ENCODE peak calls at places on chromosomes 13 and 19, in seven cellular contexts. S is breast epithelium, E is stomach, U is suprapubic skin, C is vagina, K is GM12892, G is tibial nerve. P is an unnamed sample.

GRCh38 chr19:45293682-45294081 is 29.0 kb downstream of the CKM start:
- DNase-seq in U (no peak), E (no peak), G (no peak), K (no peak), S (no peak), C (no peak), P (no peak)

GRCh38 chr13:42968906-42969305 is 23.1 kb downstream of the EPSTI1 start:
- DNase-seq in U (no peak), K (no peak), G (no peak), C (no peak), S (peak), E (peak), P (no peak)

GRCh38 chr19:51325161-51325979 is 13.9 kb downstream of the IGLON5 start:
- DNase-seq in G (no peak), S (no peak), E (no peak), K (no peak), U (no peak), C (no peak), P (no peak)

GRCh38 chr19:29696045-29696682 is 18.9 kb downstream of the C19orf12 start:
- DNase-seq in C (peak), G (no peak), K (no peak), S (no peak), U (no peak), E (no peak), P (no peak)

GRCh38 chr19:55350620-55351315 is 3.8 kb downstream of the COX6B2 start:
- DNase-seq in G (no peak), C (no peak), K (no peak), E (no peak), U (no peak), S (no peak), P (no peak)

GRCh38 chr19:29404951-29405727 is 120.7 kb upstream of the VSTM2B start:
- DNase-seq in E (no peak), G (no peak), K (no peak), C (no peak), S (no peak), U (no peak), P (no peak)

GRCh38 chr13:75585153-75585552 is 35.6 kb downstream of the UCHL3 start:
- DNase-seq in K (no peak), S (no peak), U (no peak), E (no peak), G (no peak), C (no peak), P (no peak)

GRCh38 chr13:114025432-114026127 is 51.7 kb upstream of the C13orf46 start:
- DNase-seq in G (no peak), C (no peak), E (no peak), S (no peak), U (no peak), K (no peak), P (no peak)

GRCh38 chr13:39253774-39254173 is 215.5 kb downstream of the NHLRC3 start:
- DNase-seq in E (no peak), C (no peak), U (no peak), G (no peak), S (no peak), K (no peak), P (no peak)

GRCh38 chr13:75432045-75432444 is 49.9 kb downstream of the TBC1D4 start:
- DNase-seq in K (no peak), U (no peak), E (no peak), G (no peak), C (no peak), S (no peak), P (no peak)

GRCh38 chr19:42270346-42271044 is 1.4 kb downstream of the CIC start:
- DNase-seq in U (peak), G (peak), K (peak), S (no peak), E (peak), C (no peak), P (peak)

GRCh38 chr19:35703343-35703742 is 1.0 kb upstream of the ZBTB32 start:
- DNase-seq in C (no peak), E (no peak), K (no peak), S (no peak), G (no peak), U (no peak), P (no peak)

GRCh38 chr19:1163934-1164683 is 10.0 kb downstream of the SBNO2 start:
- DNase-seq in K (no peak), U (peak), S (no peak), E (no peak), C (no peak), G (no peak), P (no peak)

GRCh38 chr19:46489445-46490272 is 6.0 kb downstream of the PNMA8B start:
- DNase-seq in E (peak), G (peak), U (peak), S (no peak), K (no peak), C (no peak), P (no peak)

GRCh38 chr13:70253411-70253810 is 145.2 kb upstream of the KLHL1 start:
- DNase-seq in S (no peak), U (no peak), C (no peak), G (no peak), K (no peak), E (no peak), P (no peak)

GRCh38 chr19:31461814-31462539 is 112.7 kb upstream of the TSHZ3 start:
- DNase-seq in K (no peak), C (no peak), U (no peak), S (no peak), E (no peak), G (no peak), P (no peak)

GRCh38 chr19:30323904-30324303 is 48.3 kb upstream of the ZNF536 start:
- DNase-seq in G (no peak), S (no peak), E (no peak), U (no peak), K (no peak), C (no peak), P (no peak)

GRCh38 chr19:8221161-8221560 is 12.0 kb downstream of the CERS4 start:
- DNase-seq in G (no peak), K (no peak), C (no peak), E (peak), S (peak), U (peak), P (no peak)

GRCh38 chr13:83325454-83325853 is 556.8 kb downstream of the SLITRK1 start:
- DNase-seq in E (no peak), C (no peak), S (no peak), K (no peak), U (no peak), G (no peak), P (no peak)

GRCh38 chr13:101065314-101065713 is 351.0 kb downstream of the NALCN start:
- DNase-seq in E (no peak), K (no peak), G (peak), C (no peak), U (no peak), S (no peak), P (no peak)

GRCh38 chr13:30971575-30971974 is 39.1 kb downstream of the TEX26 start:
- DNase-seq in E (no peak), U (no peak), S (no peak), K (no peak), C (no peak), G (no peak), P (no peak)

GRCh38 chr13:22061371-22061805 is 390.5 kb downstream of the FGF9 start:
- DNase-seq in S (no peak), U (no peak), E (no peak), K (peak), C (no peak), G (no peak), P (no peak)

DNA sequence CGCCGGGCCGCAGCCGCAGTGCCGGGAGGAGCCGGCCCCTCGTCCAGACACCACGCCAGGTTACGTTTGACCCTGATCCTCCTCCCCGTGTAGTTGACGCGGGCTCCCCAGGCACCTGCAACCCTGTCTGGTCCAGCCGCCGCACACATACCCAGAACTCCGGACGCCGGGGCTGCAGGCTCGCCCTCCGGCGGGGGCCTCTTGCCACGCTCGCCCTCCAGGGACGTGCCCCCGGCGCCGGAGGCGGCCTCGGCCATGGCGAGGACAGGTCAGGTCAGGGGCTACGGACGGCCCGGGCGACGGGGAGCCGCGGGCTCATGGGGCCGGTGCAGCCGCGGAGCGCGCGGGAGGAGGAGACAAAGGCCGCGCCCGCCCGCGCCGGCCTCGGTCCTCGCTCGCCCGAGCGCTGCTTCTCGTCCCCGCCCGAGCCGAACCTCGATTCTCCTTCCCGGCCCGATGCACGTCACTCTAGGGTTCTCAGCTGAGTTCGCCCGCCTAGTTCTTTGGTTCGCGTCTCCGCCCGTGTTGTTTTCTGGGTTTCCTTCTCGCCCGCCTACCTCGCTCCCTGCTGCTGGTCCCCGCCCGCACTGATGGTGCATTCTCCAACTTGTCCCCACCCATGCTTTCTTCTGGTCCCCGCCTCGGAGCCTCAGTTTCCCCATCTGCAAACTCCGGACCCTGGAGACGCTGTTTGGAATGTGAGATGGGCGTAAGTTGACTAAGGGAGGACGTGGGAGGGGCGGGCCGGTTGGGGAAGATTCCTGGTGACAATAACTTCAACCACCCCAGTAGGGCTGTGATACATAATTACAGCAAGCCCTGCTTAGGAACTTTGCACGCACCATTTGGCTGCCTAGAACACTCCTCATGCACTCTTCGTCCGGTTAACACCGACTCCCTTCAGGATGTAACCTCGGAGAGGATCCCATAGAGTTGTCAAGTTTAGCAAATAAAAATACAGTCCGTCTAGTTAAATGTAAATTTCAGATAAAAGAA is at the start of gene ANO8:
- DNase-seq in S (peak), U (peak), C (no peak), G (peak), E (peak), K (peak), P (peak)
- TF ChIP-seq POLR2A in S (no peak), U (no peak), C (no peak), G (peak), E (no peak), K (no peak), P (peak)

GRCh38 chr13:23579072-23579885 is 9.1 kb downstream of the TNFRSF19 start:
- DNase-seq in C (peak), G (peak), U (peak), K (peak), E (peak), S (peak), P (peak)
- TF ChIP-seq POLR2A in C (no peak), G (peak), U (no peak), K (peak), E (no peak), S (peak), P (no peak)

DNA sequence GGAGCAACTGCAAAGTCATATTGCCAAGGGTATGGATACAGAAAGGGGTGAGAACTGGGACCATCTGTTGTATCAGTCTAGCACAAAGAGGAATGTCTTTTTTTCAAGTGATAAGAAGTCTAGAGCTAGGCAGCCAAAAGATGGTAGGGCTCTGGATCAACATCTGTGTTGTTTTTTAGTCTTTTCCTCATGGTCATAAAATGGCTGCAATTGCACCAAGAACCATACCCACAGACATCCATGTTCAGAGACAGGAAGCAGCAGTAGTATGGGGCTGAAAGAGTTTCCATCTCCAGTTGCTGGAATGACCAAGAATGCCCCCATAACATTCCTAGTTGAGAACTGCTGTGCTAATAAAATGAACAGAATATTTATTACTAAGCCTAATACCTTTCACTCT is 25.6 kb downstream of the KCNC3 start:
- DNase-seq in K (no peak), U (no peak), G (no peak), E (no peak), S (no peak), C (no peak), P (no peak)
- TF ChIP-seq POLR2A in K (no peak), U (no peak), G (no peak), E (no peak), S (no peak), C (no peak), P (no peak)

GRCh38 chr13:46552888-46553520 is at the start of gene LRCH1:
- DNase-seq in E (peak), C (peak), G (peak), S (peak), K (peak), U (peak), P (peak)
- TF ChIP-seq POLR2A in E (no peak), C (no peak), G (peak), S (no peak), K (no peak), U (no peak), P (peak)

DNA sequence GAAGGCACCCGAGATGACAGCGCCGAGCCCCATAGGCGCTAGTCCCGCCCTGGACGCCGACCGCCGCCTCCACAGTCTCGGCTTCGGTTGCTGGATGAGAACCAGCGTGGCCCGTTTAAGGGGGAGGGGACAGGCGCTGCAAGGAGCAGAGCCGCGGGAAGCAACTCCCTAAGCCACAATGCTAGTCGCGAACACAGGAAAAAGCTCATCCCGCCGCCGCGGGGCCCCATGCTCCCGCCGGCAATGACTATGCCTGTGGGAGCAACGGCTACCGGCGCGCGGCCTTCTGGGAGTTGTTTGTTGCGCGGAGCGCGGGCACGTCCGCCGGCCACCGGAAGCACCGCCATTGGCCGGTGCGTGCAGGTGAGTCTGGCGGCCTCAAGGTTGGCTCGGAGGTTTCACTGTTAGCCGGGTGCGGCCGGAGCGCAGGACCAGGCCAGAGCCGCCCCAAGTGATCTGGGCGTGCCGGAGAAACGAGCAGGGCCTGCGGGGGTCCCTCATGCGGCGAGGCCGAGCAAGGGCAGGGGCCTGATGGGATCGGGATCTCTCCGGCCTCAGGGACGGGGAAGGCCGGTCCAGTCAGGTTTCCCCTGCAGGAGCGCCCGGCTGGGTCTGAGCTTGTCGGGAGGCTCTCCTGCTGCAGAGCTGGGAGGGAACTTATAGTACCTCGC is at the start of gene ZNF544:
- DNase-seq in K (peak), E (peak), U (no peak), S (peak), C (no peak), G (no peak), P (peak)
- TF ChIP-seq POLR2A in K (peak), E (no peak), U (no peak), S (no peak), C (no peak), G (peak), P (peak)

DNA sequence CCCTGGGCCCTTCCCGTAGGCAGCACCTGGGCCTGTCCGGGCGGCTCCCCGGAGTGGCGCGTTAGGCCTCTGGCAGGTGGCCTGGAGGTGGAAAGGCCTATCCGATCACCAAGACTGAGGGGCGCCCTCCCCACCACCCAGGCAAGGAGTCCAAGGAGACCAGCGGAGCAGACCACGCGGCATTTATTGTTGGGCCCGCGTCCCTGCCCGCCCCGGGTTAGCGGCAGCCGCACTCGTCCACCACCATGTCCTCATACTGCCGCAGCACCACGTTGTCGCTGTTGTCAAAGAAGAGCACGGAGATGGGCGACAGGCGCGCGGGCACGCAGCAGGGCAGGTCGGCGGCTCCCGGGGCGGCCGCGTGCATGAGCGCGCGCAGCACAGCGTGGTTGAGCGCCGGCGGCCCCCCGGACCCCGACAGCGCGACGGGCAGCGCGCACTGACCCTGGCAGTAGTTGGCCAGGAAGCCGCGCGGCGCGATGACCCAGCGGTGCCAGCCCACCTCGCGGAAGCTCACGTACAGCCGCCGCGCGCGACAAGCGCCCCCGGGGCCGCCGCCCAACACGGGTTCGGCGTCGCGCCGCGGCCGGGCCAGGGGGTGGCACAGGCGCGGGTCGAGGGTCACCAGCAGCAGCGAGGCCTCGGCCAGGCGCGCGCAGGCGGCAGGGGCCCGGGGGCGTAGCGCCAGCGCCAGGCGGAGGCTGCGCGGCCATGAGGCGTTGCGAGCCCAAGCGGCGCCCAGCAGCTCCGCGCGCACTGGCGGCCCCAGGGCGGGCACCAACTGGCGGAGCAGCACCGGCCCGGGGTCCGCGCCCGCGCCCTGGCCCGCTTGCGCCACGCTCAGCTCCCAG is 27.4 kb downstream of the CERS1 start:
- DNase-seq in E (no peak), C (no peak), U (no peak), K (no peak), G (no peak), S (no peak), P (no peak)
- TF ChIP-seq POLR2A in E (no peak), C (no peak), U (no peak), K (no peak), G (no peak), S (no peak), P (no peak)